ENCODE peak calls at places on chromosomes 3 and 15, in ten cellular contexts. Q, Y, F, T, J, A, I, O, P and C are unnamed samples.

GRCh38 chr3:43870110-43870509 is 179.4 kb downstream of the ABHD5 start:
- DNase-seq in F (peak), A (peak), J (no peak), Q (no peak), Y (no peak), O (no peak), T (no peak), I (peak), P (peak), C (peak)

GRCh38 chr3:164465172-164465571 is 613.1 kb downstream of the SI start:
- DNase-seq in F (peak), O (no peak), T (no peak), Q (no peak), Y (no peak), I (peak), J (peak), A (peak), P (peak), C (no peak)

GRCh38 chr15:38528279-38528678 is 36.3 kb downstream of the RASGRP1 start:
- DNase-seq in P (no peak), T (no peak), F (no peak), J (no peak), Q (no peak), A (peak), Y (no peak), O (no peak), I (peak), C (no peak)

GRCh38 chr15:99123706-99124451 is 19.0 kb downstream of the SYNM start:
- DNase-seq in T (peak), Y (no peak), J (peak), F (peak), Q (no peak), O (no peak), P (peak), I (peak), A (peak), C (peak)

GRCh38 chr15:38683382-38684242 is 119.0 kb upstream of the RASGRP1 start:
- DNase-seq in I (peak), O (peak), T (peak), P (no peak), J (no peak), A (peak), Q (peak), Y (peak), F (peak), C (peak)

GRCh38 chr3:135416182-135416581 is 549.3 kb upstream of the PPP2R3A start:
- DNase-seq in O (no peak), F (no peak), Y (no peak), I (no peak), A (no peak), Q (no peak), J (no peak), P (no peak), T (no peak), C (no peak)

GRCh38 chr15:89024418-89024817 is 63.8 kb upstream of the ABHD2 start:
- DNase-seq in P (no peak), Q (no peak), T (no peak), F (no peak), Y (no peak), J (no peak), I (no peak), O (no peak), A (no peak), C (no peak)

GRCh38 chr3:194344012-194344411 is 7.1 kb downstream of the CPN2 start:
- DNase-seq in A (peak), Y (peak), J (no peak), I (peak), F (peak), O (peak), T (peak), P (no peak), Q (peak), C (peak)

GRCh38 chr3:162842817-162843216 is 1346.2 kb downstream of the OTOL1 start:
- DNase-seq in F (no peak), Y (no peak), I (no peak), T (no peak), J (no peak), P (no peak), A (no peak), Q (no peak), O (no peak), C (no peak)

GRCh38 chr3:129432671-129433070 is 4.2 kb upstream of the EFCAB12 start:
- DNase-seq in Y (no peak), F (no peak), I (no peak), A (no peak), J (no peak), P (no peak), T (no peak), O (no peak), Q (no peak), C (no peak)

GRCh38 chr15:89409184-89409992 is 74.8 kb upstream of the POLG start:
- DNase-seq in T (no peak), Q (no peak), Y (no peak), P (no peak), J (no peak), A (no peak), I (no peak), F (no peak), O (no peak), C (no peak)

GRCh38 chr15:33089878-33090757 is 104.4 kb downstream of the FMN1 start:
- DNase-seq in F (no peak), A (peak), T (no peak), J (no peak), O (no peak), I (peak), Y (no peak), Q (peak), P (no peak), C (peak)

GRCh38 chr3:128489860-128490649 is 2.9 kb downstream of the GATA2 start:
- DNase-seq in I (peak), P (peak), Y (no peak), A (peak), Q (peak), F (no peak), J (no peak), T (no peak), O (no peak), C (no peak)

GRCh38 chr15:68158046-68158628 is 47.0 kb downstream of the CALML4 start:
- DNase-seq in J (no peak), P (no peak), Q (no peak), F (no peak), A (no peak), Y (no peak), I (peak), T (no peak), O (no peak), C (no peak)

GRCh38 chr3:53122255-53122932 is 7.8 kb downstream of the RFT1 start:
- DNase-seq in O (no peak), Q (no peak), Y (no peak), I (no peak), T (no peak), J (no peak), P (no peak), F (no peak), A (no peak), C (no peak)

GRCh38 chr3:157515398-157515797 is 12.2 kb upstream of the VEPH1 start:
- DNase-seq in A (no peak), P (no peak), T (no peak), F (no peak), I (no peak), J (no peak), Q (no peak), O (no peak), Y (no peak), C (no peak)

GRCh38 chr3:103052236-103052830 is 617.5 kb downstream of the ZPLD1 start:
- DNase-seq in P (no peak), J (peak), O (no peak), Y (no peak), F (no peak), Q (no peak), T (peak), I (peak), A (peak), C (no peak)

GRCh38 chr15:59364238-59364637 is 8.4 kb downstream of the MYO1E start:
- DNase-seq in Y (no peak), Q (no peak), A (peak), I (peak), J (no peak), P (no peak), F (no peak), O (no peak), T (no peak), C (no peak)

GRCh38 chr15:39628131-39628482 is 47.2 kb downstream of the THBS1 start:
- DNase-seq in O (no peak), Y (no peak), P (no peak), F (no peak), T (no peak), Q (no peak), A (no peak), J (no peak), I (no peak), C (no peak)

GRCh38 chr3:174431717-174432116 is 427.4 kb upstream of the NAALADL2 start:
- DNase-seq in P (no peak), Q (no peak), J (no peak), A (peak), F (no peak), O (no peak), I (peak), Y (no peak), T (no peak), C (no peak)

GRCh38 chr15:101088788-101089578 is 162.9 kb downstream of the CHSY1 start:
- DNase-seq in J (no peak), T (peak), I (peak), P (no peak), A (peak), Y (peak), Q (no peak), O (peak), F (peak), C (peak)

GRCh38 chr3:23172059-23172458 is 31.1 kb upstream of the UBE2E2 start:
- DNase-seq in F (no peak), J (no peak), T (no peak), I (no peak), Y (no peak), O (no peak), Q (no peak), A (no peak), P (no peak), C (peak)

GRCh38 chr3:117063910-117064309 is 354.3 kb downstream of the TUSC7 start:
- DNase-seq in Q (no peak), O (no peak), T (no peak), P (no peak), I (peak), Y (no peak), A (peak), J (no peak), F (no peak), C (no peak)

GRCh38 chr15:94335616-94336015 is 104.3 kb downstream of the MCTP2 start:
- DNase-seq in T (no peak), A (no peak), F (no peak), Q (no peak), J (no peak), Y (no peak), O (no peak), P (no peak), I (peak), C (no peak)

GRCh38 chr3:69095636-69096035 is 10.9 kb downstream of the ARL6IP5 start:
- DNase-seq in P (no peak), F (no peak), A (no peak), J (no peak), O (no peak), Y (no peak), I (no peak), T (no peak), Q (no peak), C (no peak)

GRCh38 chr3:5233026-5233425 is 45.5 kb downstream of the EDEM1 start:
- DNase-seq in P (no peak), F (no peak), I (no peak), J (no peak), O (no peak), T (no peak), A (no peak), Q (no peak), Y (no peak), C (no peak)

GRCh38 chr15:37767841-37768455 is 166.5 kb upstream of the TMCO5A start:
- DNase-seq in Y (no peak), O (no peak), A (peak), I (peak), Q (no peak), T (no peak), P (no peak), F (no peak), J (no peak), C (no peak)

GRCh38 chr3:17330660-17331059 is 411.8 kb downstream of the TBC1D5 start:
- DNase-seq in J (no peak), T (no peak), A (no peak), Q (no peak), P (no peak), O (no peak), Y (no peak), F (no peak), I (no peak), C (no peak)

GRCh38 chr15:52783929-52784798 is 6.0 kb downstream of the ONECUT1 start:
- DNase-seq in O (no peak), I (no peak), F (peak), Y (no peak), T (no peak), P (no peak), A (no peak), Q (no peak), J (no peak), C (no peak)

GRCh38 chr15:101337976-101338375 is 42.9 kb upstream of the SNRPA1 start:
- DNase-seq in P (no peak), I (no peak), F (no peak), T (no peak), Y (no peak), J (no peak), O (no peak), A (no peak), Q (no peak), C (no peak)

GRCh38 chr3:119042162-119042561 is 7.5 kb upstream of the IGSF11 start:
- DNase-seq in T (no peak), F (no peak), O (no peak), P (no peak), J (no peak), Y (no peak), A (no peak), Q (no peak), I (no peak), C (no peak)

GRCh38 chr15:68829068-68829467 is 8.4 kb upstream of the ANP32A start:
- DNase-seq in J (no peak), Y (no peak), O (no peak), Q (peak), A (peak), F (peak), P (no peak), T (peak), I (peak), C (no peak)

GRCh38 chr3:69930564-69930963 is 69.0 kb upstream of the SAMMSON start:
- DNase-seq in P (no peak), F (no peak), Q (no peak), O (no peak), J (no peak), I (no peak), T (peak), Y (no peak), A (no peak), C (no peak)

GRCh38 chr3:47019201-47019600 is 39.7 kb downstream of the NBEAL2 start:
- DNase-seq in T (no peak), A (no peak), J (no peak), F (no peak), P (no peak), Y (no peak), I (peak), Q (no peak), O (no peak), C (no peak)

GRCh38 chr3:102571985-102572384 is 137.2 kb downstream of the ZPLD1 start:
- DNase-seq in Q (no peak), P (no peak), Y (no peak), A (no peak), O (no peak), I (no peak), F (no peak), J (no peak), T (no peak), C (no peak)

GRCh38 chr3:130323503-130323902 is 22.0 kb upstream of the COL6A5 start:
- DNase-seq in O (no peak), T (no peak), Q (no peak), F (no peak), I (no peak), A (no peak), P (no peak), Y (no peak), J (no peak), C (no peak)

GRCh38 chr15:73564255-73564654 is 68.9 kb downstream of the NPTN start:
- DNase-seq in O (no peak), P (no peak), I (peak), Y (no peak), T (peak), Q (no peak), A (peak), J (no peak), F (no peak), C (no peak)

GRCh38 chr3:171807129-171807675 is 3.1 kb downstream of the PLD1 start:
- DNase-seq in I (no peak), P (no peak), A (no peak), F (no peak), O (no peak), Q (no peak), T (no peak), J (no peak), Y (no peak), C (no peak)

GRCh38 chr3:115655761-115656282 is 32.5 kb downstream of the GAP43 start:
- DNase-seq in Q (no peak), T (no peak), A (no peak), F (no peak), Y (no peak), I (peak), O (no peak), J (no peak), P (no peak), C (no peak)

GRCh38 chr15:72890043-72890442 is 106.5 kb upstream of the ADPGK start:
- DNase-seq in Q (no peak), P (no peak), O (no peak), A (no peak), F (no peak), J (no peak), T (no peak), Y (no peak), I (no peak), C (no peak)